ENCODE peak calls at places on chromosomes 11 and 22, in ten cellular contexts. O is stimulated activated CD8-positive, alpha-beta memory T cell treated with anti-CD3 and anti-CD28 coated beads, Interleukin-2, amount 100 ng/mL, for 48 hours; H is endothelial cell of umbilical vein; K is EH; E is neuronal stem cell; R is activated naive CD4-positive, alpha-beta T cell; B is HT1080; F is Jurkat, Clone E6-1; P is amygdala; Q is T-cell. D is an unnamed sample.
A peak's percentile ranks its signal among the peaks of the same experiment; 100 is the strongest.

GRCh38 chr11:118012083-118012669 is 26.0 kb downstream of the IL10RA start:
- DNase-seq in O (no peak), H (peak; percentile 24), K (peak; percentile 6), E (no peak), R (no peak), B (peak; percentile 36), F (no peak), P (no peak), Q (no peak), D (no peak)

GRCh38 chr11:71066311-71066710 is 186.1 kb downstream of the SHANK2 start:
- DNase-seq in O (no peak), H (no peak), K (no peak), E (no peak), R (no peak), B (no peak), F (no peak), P (no peak), Q (no peak), D (no peak)

GRCh38 chr11:114309517-114309916 is 13.3 kb downstream of the NNMT start:
- DNase-seq in O (no peak), H (no peak), K (no peak), E (no peak), R (no peak), B (no peak), F (no peak), P (no peak), Q (no peak), D (peak; percentile 50)

GRCh38 chr11:32113637-32114203 is 22.8 kb downstream of the RCN1 start:
- DNase-seq in O (no peak), H (no peak), K (no peak), E (no peak), R (no peak), B (no peak), F (no peak), P (no peak), Q (no peak), D (no peak)

GRCh38 chr11:28674432-28675076 is 566.4 kb downstream of the METTL15 start:
- DNase-seq in O (no peak), H (peak; percentile 8), K (peak; percentile 95), E (peak; percentile 12), R (no peak), B (no peak), F (no peak), P (no peak), Q (no peak), D (peak; percentile 97)

GRCh38 chr11:7088921-7089320 is at the start of gene RBMXL2:
- DNase-seq in O (no peak), H (no peak), K (no peak), E (no peak), R (no peak), B (no peak), F (no peak), P (no peak), Q (no peak), D (no peak)

GRCh38 chr11:71140206-71140919 is 112.0 kb downstream of the SHANK2 start:
- DNase-seq in O (no peak), H (no peak), K (no peak), E (no peak), R (no peak), B (no peak), F (no peak), P (peak; percentile 32), Q (no peak), D (no peak)

GRCh38 chr11:117230286-117230961 is 1.4 kb downstream of the PCSK7 start:
- DNase-seq in O (peak; percentile 30), H (no peak), K (no peak), E (no peak), R (no peak), B (peak; percentile 20), F (peak; percentile 60), P (no peak), Q (peak; percentile 38), D (no peak)

GRCh38 chr22:30876925-30877553 is 91.5 kb downstream of the MORC2 start:
- DNase-seq in O (no peak), H (no peak), K (peak; percentile 23), E (no peak), R (no peak), B (no peak), F (no peak), P (peak; percentile 43), Q (no peak), D (peak; percentile 19)

GRCh38 chr11:2772544-2773031 is 72.8 kb upstream of the KCNQ1OT1 start:
- DNase-seq in O (peak; percentile 33), H (no peak), K (peak; percentile 60), E (no peak), R (no peak), B (peak; percentile 65), F (no peak), P (no peak), Q (no peak), D (peak; percentile 46)

GRCh38 chr11:128407962-128408361 is 179.4 kb downstream of the ETS1 start:
- DNase-seq in O (no peak), H (no peak), K (peak; percentile 98), E (no peak), R (no peak), B (peak; percentile 58), F (no peak), P (no peak), Q (no peak), D (peak; percentile 83)

GRCh38 chr22:36606114-36606513 is 77.1 kb upstream of the EIF3D start:
- DNase-seq in O (no peak), H (no peak), K (no peak), E (no peak), R (no peak), B (no peak), F (no peak), P (no peak), Q (no peak), D (no peak)

GRCh38 chr22:44623771-44624510 is 78.1 kb upstream of the PRR5 start:
- DNase-seq in O (no peak), H (no peak), K (peak; percentile 30), E (no peak), R (no peak), B (no peak), F (no peak), P (no peak), Q (no peak), D (no peak)

GRCh38 chr11:76062733-76063132 is 143.6 kb downstream of the WNT11 start:
- DNase-seq in O (no peak), H (no peak), K (no peak), E (no peak), R (no peak), B (no peak), F (no peak), P (no peak), Q (no peak), D (no peak)

GRCh38 chr22:25143161-25144076 is 56.2 kb upstream of the CRYBB3 start:
- DNase-seq in O (no peak), H (peak; percentile 61), K (no peak), E (no peak), R (no peak), B (no peak), F (no peak), P (no peak), Q (no peak), D (no peak)

GRCh38 chr11:129973809-129974208 is 28.8 kb downstream of the PRDM10 start:
- DNase-seq in O (no peak), H (no peak), K (no peak), E (no peak), R (no peak), B (no peak), F (no peak), P (no peak), Q (no peak), D (no peak)

GRCh38 chr11:108880510-108880909 is 215.6 kb downstream of the DDX10 start:
- DNase-seq in O (no peak), H (peak; percentile 73), K (peak; percentile 29), E (no peak), R (no peak), B (no peak), F (no peak), P (no peak), Q (no peak), D (peak; percentile 39)

GRCh38 chr11:12810497-12810896 is 136.3 kb downstream of the TEAD1 start:
- DNase-seq in O (no peak), H (no peak), K (peak; percentile 79), E (no peak), R (no peak), B (no peak), F (no peak), P (no peak), Q (no peak), D (peak; percentile 84)

GRCh38 chr22:19419086-19419463 is 12.5 kb downstream of the HIRA start:
- DNase-seq in O (no peak), H (no peak), K (no peak), E (no peak), R (no peak), B (no peak), F (no peak), P (no peak), Q (no peak), D (no peak)

GRCh38 chr11:71281901-71282300 is 29.5 kb upstream of the SHANK2 start:
- DNase-seq in O (no peak), H (no peak), K (no peak), E (no peak), R (no peak), B (no peak), F (no peak), P (no peak), Q (no peak), D (no peak)

GRCh38 chr11:125517116-125517804 is 21.2 kb upstream of the FEZ1 start:
- DNase-seq in O (no peak), H (peak; percentile 45), K (peak; percentile 81), E (peak; percentile 94), R (no peak), B (peak; percentile 64), F (peak; percentile 54), P (peak; percentile 25), Q (no peak), D (peak; percentile 89)

GRCh38 chr11:2914475-2915195 is 14.6 kb downstream of the PHLDA2 start:
- DNase-seq in O (no peak), H (no peak), K (no peak), E (no peak), R (no peak), B (no peak), F (no peak), P (no peak), Q (no peak), D (no peak)

GRCh38 chr11:33638608-33639007 is 62.0 kb downstream of the C11orf91 start:
- DNase-seq in O (no peak), H (no peak), K (no peak), E (no peak), R (no peak), B (no peak), F (no peak), P (no peak), Q (no peak), D (no peak)

GRCh38 chr11:72969894-72970335 is 155.7 kb downstream of the ATG16L2 start:
- DNase-seq in O (no peak), H (peak; percentile 53), K (peak; percentile 89), E (no peak), R (no peak), B (peak; percentile 74), F (peak; percentile 81), P (no peak), Q (no peak), D (peak; percentile 87)

GRCh38 chr11:62665630-62666258 is 632 bp downstream of the CSKMT start:
- DNase-seq in O (peak; percentile 57), H (no peak), K (peak; percentile 65), E (peak; percentile 43), R (peak; percentile 51), B (no peak), F (no peak), P (peak; percentile 42), Q (peak; percentile 42), D (peak; percentile 79)

GRCh38 chr11:70782401-70782913 is 384.1 kb downstream of the CTTN start:
- DNase-seq in O (no peak), H (no peak), K (no peak), E (no peak), R (no peak), B (no peak), F (peak; percentile 98), P (no peak), Q (no peak), D (no peak)

GRCh38 chr22:38727530-38728451 is 22.0 kb downstream of the GTPBP1 start:
- DNase-seq in O (no peak), H (no peak), K (no peak), E (no peak), R (no peak), B (no peak), F (no peak), P (no peak), Q (no peak), D (no peak)

GRCh38 chr11:1714908-1715885 is 18.2 kb downstream of the KRTAP5-6 start:
- DNase-seq in O (no peak), H (no peak), K (no peak), E (no peak), R (no peak), B (no peak), F (no peak), P (no peak), Q (no peak), D (no peak)

D was measured in fibroblast of villous mesenchyme.